ENCODE peak calls at places on chromosomes 2 and 18, in nine cellular contexts. One of them, this sample, is unnamed.

GRCh38 chr2:14903709-14904374 is 271.3 kb downstream of the LRATD1 start:
- DNase-seq in NCI-H345: peak; percentile 14
- DNase-seq in activated T-cell treated with anti-CD3 and anti-CD28 coated beads, Interleukin-2, amount 50 U/mL, for 1 hour: peak; percentile 19
- DNase-seq in T-helper 1 cell: peak; percentile 12
- DNase-seq in stimulated activated CD8-positive, alpha-beta memory T cell treated with anti-CD3 and anti-CD28 coated beads, Interleukin-7, amount 100 ng/mL, for 24 hours: peak; percentile 25
- DNase-seq in WTC11: peak; percentile 93
- DNase-seq in HFFc6: no peak
- DNase-seq in IMR-90: no peak
- DNase-seq in HT-29: peak; percentile 82
- DNase-seq in this sample: no peak

GRCh38 chr2:83516503-83516902 is 942.6 kb downstream of the SUCLG1 start:
- DNase-seq in NCI-H345: no peak
- DNase-seq in activated T-cell treated with anti-CD3 and anti-CD28 coated beads, Interleukin-2, amount 50 U/mL, for 1 hour: no peak
- DNase-seq in T-helper 1 cell: no peak
- DNase-seq in stimulated activated CD8-positive, alpha-beta memory T cell treated with anti-CD3 and anti-CD28 coated beads, Interleukin-7, amount 100 ng/mL, for 24 hours: no peak
- DNase-seq in WTC11: peak; percentile 49
- DNase-seq in HFFc6: no peak
- DNase-seq in IMR-90: no peak
- DNase-seq in HT-29: no peak
- DNase-seq in this sample: no peak

GRCh38 chr2:233409286-233409991 is 55.1 kb downstream of the DGKD start:
- DNase-seq in NCI-H345: no peak
- DNase-seq in activated T-cell treated with anti-CD3 and anti-CD28 coated beads, Interleukin-2, amount 50 U/mL, for 1 hour: no peak
- DNase-seq in T-helper 1 cell: no peak
- DNase-seq in stimulated activated CD8-positive, alpha-beta memory T cell treated with anti-CD3 and anti-CD28 coated beads, Interleukin-7, amount 100 ng/mL, for 24 hours: no peak
- DNase-seq in WTC11: no peak
- DNase-seq in HFFc6: no peak
- DNase-seq in IMR-90: no peak
- DNase-seq in HT-29: no peak
- DNase-seq in this sample: no peak

GRCh38 chr2:96485751-96486643 is 19.2 kb downstream of the NEURL3 start:
- DNase-seq in NCI-H345: no peak
- DNase-seq in activated T-cell treated with anti-CD3 and anti-CD28 coated beads, Interleukin-2, amount 50 U/mL, for 1 hour: peak; percentile 72
- DNase-seq in T-helper 1 cell: peak; percentile 66
- DNase-seq in stimulated activated CD8-positive, alpha-beta memory T cell treated with anti-CD3 and anti-CD28 coated beads, Interleukin-7, amount 100 ng/mL, for 24 hours: peak; percentile 59
- DNase-seq in WTC11: peak; percentile 47
- DNase-seq in HFFc6: peak; percentile 47
- DNase-seq in IMR-90: peak; percentile 87
- DNase-seq in HT-29: peak; percentile 56
- DNase-seq in this sample: peak; percentile 59

GRCh38 chr2:185219981-185220380 is 518.6 kb upstream of the FSIP2 start:
- DNase-seq in NCI-H345: peak; percentile 20
- DNase-seq in activated T-cell treated with anti-CD3 and anti-CD28 coated beads, Interleukin-2, amount 50 U/mL, for 1 hour: no peak
- DNase-seq in T-helper 1 cell: no peak
- DNase-seq in stimulated activated CD8-positive, alpha-beta memory T cell treated with anti-CD3 and anti-CD28 coated beads, Interleukin-7, amount 100 ng/mL, for 24 hours: no peak
- DNase-seq in WTC11: no peak
- DNase-seq in HFFc6: no peak
- DNase-seq in IMR-90: no peak
- DNase-seq in HT-29: peak; percentile 35
- DNase-seq in this sample: no peak

GRCh38 chr2:202109737-202110184 is 36.7 kb downstream of the KIAA2012 start:
- DNase-seq in NCI-H345: peak; percentile 37
- DNase-seq in activated T-cell treated with anti-CD3 and anti-CD28 coated beads, Interleukin-2, amount 50 U/mL, for 1 hour: no peak
- DNase-seq in T-helper 1 cell: no peak
- DNase-seq in stimulated activated CD8-positive, alpha-beta memory T cell treated with anti-CD3 and anti-CD28 coated beads, Interleukin-7, amount 100 ng/mL, for 24 hours: no peak
- DNase-seq in WTC11: peak; percentile 58
- DNase-seq in HFFc6: peak; percentile 50
- DNase-seq in IMR-90: peak; percentile 61
- DNase-seq in HT-29: no peak
- DNase-seq in this sample: peak; percentile 22

GRCh38 chr2:136020831-136021230 is 35.4 kb upstream of the DARS1 start:
- DNase-seq in NCI-H345: no peak
- DNase-seq in activated T-cell treated with anti-CD3 and anti-CD28 coated beads, Interleukin-2, amount 50 U/mL, for 1 hour: no peak
- DNase-seq in T-helper 1 cell: no peak
- DNase-seq in stimulated activated CD8-positive, alpha-beta memory T cell treated with anti-CD3 and anti-CD28 coated beads, Interleukin-7, amount 100 ng/mL, for 24 hours: no peak
- DNase-seq in WTC11: no peak
- DNase-seq in HFFc6: no peak
- DNase-seq in IMR-90: no peak
- DNase-seq in HT-29: no peak
- DNase-seq in this sample: no peak

GRCh38 chr2:172293952-172294351 is 133.4 kb upstream of the ITGA6 start:
- DNase-seq in NCI-H345: peak; percentile 65
- DNase-seq in activated T-cell treated with anti-CD3 and anti-CD28 coated beads, Interleukin-2, amount 50 U/mL, for 1 hour: no peak
- DNase-seq in T-helper 1 cell: no peak
- DNase-seq in stimulated activated CD8-positive, alpha-beta memory T cell treated with anti-CD3 and anti-CD28 coated beads, Interleukin-7, amount 100 ng/mL, for 24 hours: no peak
- DNase-seq in WTC11: no peak
- DNase-seq in HFFc6: no peak
- DNase-seq in IMR-90: peak; percentile 62
- DNase-seq in HT-29: peak; percentile 80
- DNase-seq in this sample: peak; percentile 42

GRCh38 chr2:30164131-30164925 is 17.5 kb downstream of the YPEL5 start:
- DNase-seq in NCI-H345: no peak
- DNase-seq in activated T-cell treated with anti-CD3 and anti-CD28 coated beads, Interleukin-2, amount 50 U/mL, for 1 hour: no peak
- DNase-seq in T-helper 1 cell: no peak
- DNase-seq in stimulated activated CD8-positive, alpha-beta memory T cell treated with anti-CD3 and anti-CD28 coated beads, Interleukin-7, amount 100 ng/mL, for 24 hours: no peak
- DNase-seq in WTC11: no peak
- DNase-seq in HFFc6: no peak
- DNase-seq in IMR-90: peak; percentile 19
- DNase-seq in HT-29: no peak
- DNase-seq in this sample: no peak

GRCh38 chr18:26356045-26356785 is 130.0 kb downstream of the TAF4B start:
- DNase-seq in NCI-H345: no peak
- DNase-seq in activated T-cell treated with anti-CD3 and anti-CD28 coated beads, Interleukin-2, amount 50 U/mL, for 1 hour: no peak
- DNase-seq in T-helper 1 cell: no peak
- DNase-seq in stimulated activated CD8-positive, alpha-beta memory T cell treated with anti-CD3 and anti-CD28 coated beads, Interleukin-7, amount 100 ng/mL, for 24 hours: no peak
- DNase-seq in WTC11: no peak
- DNase-seq in HFFc6: no peak
- DNase-seq in IMR-90: no peak
- DNase-seq in HT-29: no peak
- DNase-seq in this sample: no peak

GRCh38 chr2:219596954-219597551 is 604 bp upstream of the STK11IP start:
- DNase-seq in NCI-H345: no peak
- DNase-seq in activated T-cell treated with anti-CD3 and anti-CD28 coated beads, Interleukin-2, amount 50 U/mL, for 1 hour: no peak
- DNase-seq in T-helper 1 cell: no peak
- DNase-seq in stimulated activated CD8-positive, alpha-beta memory T cell treated with anti-CD3 and anti-CD28 coated beads, Interleukin-7, amount 100 ng/mL, for 24 hours: no peak
- DNase-seq in WTC11: no peak
- DNase-seq in HFFc6: no peak
- DNase-seq in IMR-90: peak; percentile 12
- DNase-seq in HT-29: peak; percentile 54
- DNase-seq in this sample: no peak

GRCh38 chr18:79949571-79950439 is 1.6 kb downstream of the SLC66A2 start:
- DNase-seq in NCI-H345: no peak
- DNase-seq in activated T-cell treated with anti-CD3 and anti-CD28 coated beads, Interleukin-2, amount 50 U/mL, for 1 hour: no peak
- DNase-seq in T-helper 1 cell: no peak
- DNase-seq in stimulated activated CD8-positive, alpha-beta memory T cell treated with anti-CD3 and anti-CD28 coated beads, Interleukin-7, amount 100 ng/mL, for 24 hours: no peak
- DNase-seq in WTC11: no peak
- DNase-seq in HFFc6: no peak
- DNase-seq in IMR-90: no peak
- DNase-seq in HT-29: no peak
- DNase-seq in this sample: peak; percentile 60

GRCh38 chr18:36561046-36561445 is 263.5 kb downstream of the FHOD3 start:
- DNase-seq in NCI-H345: no peak
- DNase-seq in activated T-cell treated with anti-CD3 and anti-CD28 coated beads, Interleukin-2, amount 50 U/mL, for 1 hour: no peak
- DNase-seq in T-helper 1 cell: no peak
- DNase-seq in stimulated activated CD8-positive, alpha-beta memory T cell treated with anti-CD3 and anti-CD28 coated beads, Interleukin-7, amount 100 ng/mL, for 24 hours: no peak
- DNase-seq in WTC11: no peak
- DNase-seq in HFFc6: no peak
- DNase-seq in IMR-90: no peak
- DNase-seq in HT-29: no peak
- DNase-seq in this sample: no peak

GRCh38 chr2:101114815-101115214 is 36.4 kb downstream of the TBC1D8 start:
- DNase-seq in NCI-H345: no peak
- DNase-seq in activated T-cell treated with anti-CD3 and anti-CD28 coated beads, Interleukin-2, amount 50 U/mL, for 1 hour: no peak
- DNase-seq in T-helper 1 cell: no peak
- DNase-seq in stimulated activated CD8-positive, alpha-beta memory T cell treated with anti-CD3 and anti-CD28 coated beads, Interleukin-7, amount 100 ng/mL, for 24 hours: no peak
- DNase-seq in WTC11: no peak
- DNase-seq in HFFc6: no peak
- DNase-seq in IMR-90: no peak
- DNase-seq in HT-29: peak; percentile 38
- DNase-seq in this sample: no peak

GRCh38 chr2:240972636-240973521 is 25.5 kb upstream of the SNED1 start:
- DNase-seq in NCI-H345: peak; percentile 26
- DNase-seq in activated T-cell treated with anti-CD3 and anti-CD28 coated beads, Interleukin-2, amount 50 U/mL, for 1 hour: no peak
- DNase-seq in T-helper 1 cell: no peak
- DNase-seq in stimulated activated CD8-positive, alpha-beta memory T cell treated with anti-CD3 and anti-CD28 coated beads, Interleukin-7, amount 100 ng/mL, for 24 hours: no peak
- DNase-seq in WTC11: no peak
- DNase-seq in HFFc6: peak; percentile 53
- DNase-seq in IMR-90: no peak
- DNase-seq in HT-29: no peak
- DNase-seq in this sample: peak; percentile 10

GRCh38 chr2:29146197-29146596 is 31.0 kb downstream of the CLIP4 start:
- DNase-seq in NCI-H345: no peak
- DNase-seq in activated T-cell treated with anti-CD3 and anti-CD28 coated beads, Interleukin-2, amount 50 U/mL, for 1 hour: no peak
- DNase-seq in T-helper 1 cell: no peak
- DNase-seq in stimulated activated CD8-positive, alpha-beta memory T cell treated with anti-CD3 and anti-CD28 coated beads, Interleukin-7, amount 100 ng/mL, for 24 hours: no peak
- DNase-seq in WTC11: no peak
- DNase-seq in HFFc6: no peak
- DNase-seq in IMR-90: no peak
- DNase-seq in HT-29: peak; percentile 55
- DNase-seq in this sample: no peak

GRCh38 chr2:32947484-32948143 is 861 bp downstream of the LTBP1 start:
- DNase-seq in NCI-H345: peak; percentile 29
- DNase-seq in activated T-cell treated with anti-CD3 and anti-CD28 coated beads, Interleukin-2, amount 50 U/mL, for 1 hour: peak; percentile 29
- DNase-seq in T-helper 1 cell: no peak
- DNase-seq in stimulated activated CD8-positive, alpha-beta memory T cell treated with anti-CD3 and anti-CD28 coated beads, Interleukin-7, amount 100 ng/mL, for 24 hours: no peak
- DNase-seq in WTC11: peak; percentile 72
- DNase-seq in HFFc6: peak; percentile 14
- DNase-seq in IMR-90: peak; percentile 54
- DNase-seq in HT-29: peak; percentile 40
- DNase-seq in this sample: peak; percentile 42

GRCh38 chr18:41690332-41691110 is 264.5 kb upstream of the PIK3C3 start:
- DNase-seq in NCI-H345: no peak
- DNase-seq in activated T-cell treated with anti-CD3 and anti-CD28 coated beads, Interleukin-2, amount 50 U/mL, for 1 hour: no peak
- DNase-seq in T-helper 1 cell: no peak
- DNase-seq in stimulated activated CD8-positive, alpha-beta memory T cell treated with anti-CD3 and anti-CD28 coated beads, Interleukin-7, amount 100 ng/mL, for 24 hours: no peak
- DNase-seq in WTC11: no peak
- DNase-seq in HFFc6: no peak
- DNase-seq in IMR-90: no peak
- DNase-seq in HT-29: no peak
- DNase-seq in this sample: no peak

GRCh38 chr2:65939687-65940086 is 495.2 kb upstream of the MEIS1 start:
- DNase-seq in NCI-H345: peak; percentile 88
- DNase-seq in activated T-cell treated with anti-CD3 and anti-CD28 coated beads, Interleukin-2, amount 50 U/mL, for 1 hour: no peak
- DNase-seq in T-helper 1 cell: no peak
- DNase-seq in stimulated activated CD8-positive, alpha-beta memory T cell treated with anti-CD3 and anti-CD28 coated beads, Interleukin-7, amount 100 ng/mL, for 24 hours: no peak
- DNase-seq in WTC11: no peak
- DNase-seq in HFFc6: no peak
- DNase-seq in IMR-90: no peak
- DNase-seq in HT-29: no peak
- DNase-seq in this sample: no peak

GRCh38 chr2:240430595-240430994 is 4.9 kb upstream of the GPC1 start:
- DNase-seq in NCI-H345: no peak
- DNase-seq in activated T-cell treated with anti-CD3 and anti-CD28 coated beads, Interleukin-2, amount 50 U/mL, for 1 hour: peak; percentile 11
- DNase-seq in T-helper 1 cell: no peak
- DNase-seq in stimulated activated CD8-positive, alpha-beta memory T cell treated with anti-CD3 and anti-CD28 coated beads, Interleukin-7, amount 100 ng/mL, for 24 hours: no peak
- DNase-seq in WTC11: no peak
- DNase-seq in HFFc6: no peak
- DNase-seq in IMR-90: no peak
- DNase-seq in HT-29: no peak
- DNase-seq in this sample: peak; percentile 6

GRCh38 chr2:232874677-232875223 is 4.7 kb downstream of the SNORC start:
- DNase-seq in NCI-H345: no peak
- DNase-seq in activated T-cell treated with anti-CD3 and anti-CD28 coated beads, Interleukin-2, amount 50 U/mL, for 1 hour: no peak
- DNase-seq in T-helper 1 cell: no peak
- DNase-seq in stimulated activated CD8-positive, alpha-beta memory T cell treated with anti-CD3 and anti-CD28 coated beads, Interleukin-7, amount 100 ng/mL, for 24 hours: no peak
- DNase-seq in WTC11: no peak
- DNase-seq in HFFc6: no peak
- DNase-seq in IMR-90: no peak
- DNase-seq in HT-29: no peak
- DNase-seq in this sample: no peak

GRCh38 chr18:48333563-48333962 is 75.6 kb downstream of the ZBTB7C start:
- DNase-seq in NCI-H345: peak; percentile 68
- DNase-seq in activated T-cell treated with anti-CD3 and anti-CD28 coated beads, Interleukin-2, amount 50 U/mL, for 1 hour: no peak
- DNase-seq in T-helper 1 cell: no peak
- DNase-seq in stimulated activated CD8-positive, alpha-beta memory T cell treated with anti-CD3 and anti-CD28 coated beads, Interleukin-7, amount 100 ng/mL, for 24 hours: no peak
- DNase-seq in WTC11: peak; percentile 24
- DNase-seq in HFFc6: no peak
- DNase-seq in IMR-90: no peak
- DNase-seq in HT-29: no peak
- DNase-seq in this sample: no peak

GRCh38 chr2:71948781-71949536 is 198.7 kb downstream of the CYP26B1 start:
- DNase-seq in NCI-H345: no peak
- DNase-seq in activated T-cell treated with anti-CD3 and anti-CD28 coated beads, Interleukin-2, amount 50 U/mL, for 1 hour: no peak
- DNase-seq in T-helper 1 cell: no peak
- DNase-seq in stimulated activated CD8-positive, alpha-beta memory T cell treated with anti-CD3 and anti-CD28 coated beads, Interleukin-7, amount 100 ng/mL, for 24 hours: no peak
- DNase-seq in WTC11: no peak
- DNase-seq in HFFc6: peak; percentile 72
- DNase-seq in IMR-90: peak; percentile 6
- DNase-seq in HT-29: no peak
- DNase-seq in this sample: no peak

GRCh38 chr2:241065355-241065803 is 36.7 kb downstream of the MTERF4 start:
- DNase-seq in NCI-H345: no peak
- DNase-seq in activated T-cell treated with anti-CD3 and anti-CD28 coated beads, Interleukin-2, amount 50 U/mL, for 1 hour: no peak
- DNase-seq in T-helper 1 cell: no peak
- DNase-seq in stimulated activated CD8-positive, alpha-beta memory T cell treated with anti-CD3 and anti-CD28 coated beads, Interleukin-7, amount 100 ng/mL, for 24 hours: no peak
- DNase-seq in WTC11: peak; percentile 16
- DNase-seq in HFFc6: no peak
- DNase-seq in IMR-90: no peak
- DNase-seq in HT-29: no peak
- DNase-seq in this sample: no peak

GRCh38 chr18:7164610-7165009 is 47.0 kb upstream of the LAMA1 start:
- DNase-seq in NCI-H345: no peak
- DNase-seq in activated T-cell treated with anti-CD3 and anti-CD28 coated beads, Interleukin-2, amount 50 U/mL, for 1 hour: no peak
- DNase-seq in T-helper 1 cell: no peak
- DNase-seq in stimulated activated CD8-positive, alpha-beta memory T cell treated with anti-CD3 and anti-CD28 coated beads, Interleukin-7, amount 100 ng/mL, for 24 hours: no peak
- DNase-seq in WTC11: no peak
- DNase-seq in HFFc6: no peak
- DNase-seq in IMR-90: peak; percentile 15
- DNase-seq in HT-29: no peak
- DNase-seq in this sample: no peak

GRCh38 chr2:67015681-67016080 is 381.5 kb upstream of the ETAA1 start:
- DNase-seq in NCI-H345: no peak
- DNase-seq in activated T-cell treated with anti-CD3 and anti-CD28 coated beads, Interleukin-2, amount 50 U/mL, for 1 hour: no peak
- DNase-seq in T-helper 1 cell: no peak
- DNase-seq in stimulated activated CD8-positive, alpha-beta memory T cell treated with anti-CD3 and anti-CD28 coated beads, Interleukin-7, amount 100 ng/mL, for 24 hours: no peak
- DNase-seq in WTC11: no peak
- DNase-seq in HFFc6: no peak
- DNase-seq in IMR-90: no peak
- DNase-seq in HT-29: peak; percentile 27
- DNase-seq in this sample: no peak

GRCh38 chr2:224523626-224524577 is 61.3 kb downstream of the CUL3 start:
- DNase-seq in NCI-H345: no peak
- DNase-seq in activated T-cell treated with anti-CD3 and anti-CD28 coated beads, Interleukin-2, amount 50 U/mL, for 1 hour: no peak
- DNase-seq in T-helper 1 cell: no peak
- DNase-seq in stimulated activated CD8-positive, alpha-beta memory T cell treated with anti-CD3 and anti-CD28 coated beads, Interleukin-7, amount 100 ng/mL, for 24 hours: no peak
- DNase-seq in WTC11: no peak
- DNase-seq in HFFc6: no peak
- DNase-seq in IMR-90: peak; percentile 18
- DNase-seq in HT-29: no peak
- DNase-seq in this sample: no peak

GRCh38 chr2:52518673-52519072 is 1248.9 kb upstream of the CHAC2 start:
- DNase-seq in NCI-H345: no peak
- DNase-seq in activated T-cell treated with anti-CD3 and anti-CD28 coated beads, Interleukin-2, amount 50 U/mL, for 1 hour: no peak
- DNase-seq in T-helper 1 cell: no peak
- DNase-seq in stimulated activated CD8-positive, alpha-beta memory T cell treated with anti-CD3 and anti-CD28 coated beads, Interleukin-7, amount 100 ng/mL, for 24 hours: no peak
- DNase-seq in WTC11: no peak
- DNase-seq in HFFc6: no peak
- DNase-seq in IMR-90: peak; percentile 45
- DNase-seq in HT-29: no peak
- DNase-seq in this sample: no peak

GRCh38 chr2:101153077-101153707 is 2.0 kb upstream of the TBC1D8 start:
- DNase-seq in NCI-H345: no peak
- DNase-seq in activated T-cell treated with anti-CD3 and anti-CD28 coated beads, Interleukin-2, amount 50 U/mL, for 1 hour: no peak
- DNase-seq in T-helper 1 cell: no peak
- DNase-seq in stimulated activated CD8-positive, alpha-beta memory T cell treated with anti-CD3 and anti-CD28 coated beads, Interleukin-7, amount 100 ng/mL, for 24 hours: no peak
- DNase-seq in WTC11: no peak
- DNase-seq in HFFc6: no peak
- DNase-seq in IMR-90: no peak
- DNase-seq in HT-29: no peak
- DNase-seq in this sample: no peak

GRCh38 chr2:134718956-134719814 is at the start of gene TMEM163:
- DNase-seq in NCI-H345: peak; percentile 71
- DNase-seq in activated T-cell treated with anti-CD3 and anti-CD28 coated beads, Interleukin-2, amount 50 U/mL, for 1 hour: no peak
- DNase-seq in T-helper 1 cell: no peak
- DNase-seq in stimulated activated CD8-positive, alpha-beta memory T cell treated with anti-CD3 and anti-CD28 coated beads, Interleukin-7, amount 100 ng/mL, for 24 hours: no peak
- DNase-seq in WTC11: peak; percentile 54
- DNase-seq in HFFc6: no peak
- DNase-seq in IMR-90: no peak
- DNase-seq in HT-29: no peak
- DNase-seq in this sample: no peak

GRCh38 chr2:27211241-27211942 is 449 bp upstream of the ATRAID start:
- DNase-seq in NCI-H345: no peak
- DNase-seq in activated T-cell treated with anti-CD3 and anti-CD28 coated beads, Interleukin-2, amount 50 U/mL, for 1 hour: no peak
- DNase-seq in T-helper 1 cell: no peak
- DNase-seq in stimulated activated CD8-positive, alpha-beta memory T cell treated with anti-CD3 and anti-CD28 coated beads, Interleukin-7, amount 100 ng/mL, for 24 hours: no peak
- DNase-seq in WTC11: peak; percentile 78
- DNase-seq in HFFc6: no peak
- DNase-seq in IMR-90: no peak
- DNase-seq in HT-29: peak; percentile 67
- DNase-seq in this sample: no peak